ENCODE peak calls at places on chromosomes 7 and 10, in seven cellular contexts. K is SK-N-SH, V is ovary, N is upper lobe of left lung, O is sigmoid colon, L is transverse colon, G is tibial nerve. J is an unnamed sample. For H3K27me3, the result is how much of the 10 kb centered on the place peaks cover.

GRCh38 chr10:132654708-132655661 is 117.4 kb downstream of the INPP5A start:
- DNase-seq in V (peak), G (peak), L (peak), O (no peak), N (peak), K (peak), J (no peak)

GRCh38 chr7:148318838-148319237 is 271.7 kb upstream of the C7orf33 start:
- DNase-seq in G (no peak), O (no peak), L (no peak), N (no peak), K (no peak), V (no peak), J (no peak)

GRCh38 chr10:22714524-22715289 is at the start of gene PIP4K2A:
- DNase-seq in G (peak), N (peak), K (peak), L (peak), O (peak), V (peak), J (peak)

GRCh38 chr10:69968830-69969229 is 83.8 kb upstream of the MACROH2A2 start:
- DNase-seq in L (no peak), G (no peak), V (no peak), O (no peak), K (peak), N (no peak), J (no peak)

GRCh38 chr10:132335189-132336063 is 3.4 kb downstream of the LRRC27 start:
- DNase-seq in N (peak), K (no peak), L (peak), G (no peak), O (peak), V (no peak), J (no peak)

GRCh38 chr7:112159346-112159745 is 46.9 kb downstream of the DOCK4 start:
- DNase-seq in L (no peak), V (no peak), K (no peak), N (no peak), O (no peak), G (no peak), J (no peak)

GRCh38 chr10:118569241-118569881 is 26.1 kb downstream of the PRLHR start:
- DNase-seq in K (peak), O (no peak), G (no peak), L (no peak), N (no peak), V (no peak), J (no peak)

GRCh38 chr10:36019749-36020148 is 377.7 kb upstream of the FZD8 start:
- DNase-seq in O (no peak), V (no peak), N (no peak), G (no peak), L (no peak), K (no peak), J (no peak)

GRCh38 chr10:13788701-13789447 is 202.1 kb downstream of the PRPF18 start:
- DNase-seq in G (peak), O (peak), L (peak), V (peak), K (no peak), N (no peak), J (no peak)

GRCh38 chr10:64118736-64119135 is 597.5 kb downstream of the REEP3 start:
- DNase-seq in N (no peak), L (no peak), V (no peak), G (no peak), O (no peak), K (no peak), J (no peak)

GRCh38 chr7:2115739-2116065 is 117.0 kb downstream of the MAD1L1 start:
- DNase-seq in L (no peak), O (no peak), N (no peak), K (no peak), G (no peak), V (no peak), J (no peak)

GRCh38 chr10:16904619-16905018 is 87.4 kb upstream of the RSU1 start:
- DNase-seq in N (no peak), G (no peak), V (no peak), K (no peak), O (no peak), L (no peak), J (no peak)

GRCh38 chr10:46523881-46524470 is 32.5 kb downstream of the GPRIN2 start:
- DNase-seq in N (peak), L (peak), G (no peak), K (peak), O (peak), V (peak), J (peak)

GRCh38 chr10:60963441-60964256 is 19.7 kb upstream of the RHOBTB1 start:
- DNase-seq in G (no peak), L (no peak), V (no peak), O (no peak), N (no peak), K (no peak), J (no peak)

GRCh38 chr7:28759373-28760013 is 198.6 kb downstream of the TRIL start:
- DNase-seq in V (no peak), O (no peak), G (no peak), K (no peak), L (no peak), N (no peak), J (no peak)

GRCh38 chr10:78986419-78986818 is 82.3 kb upstream of the ZMIZ1 start:
- DNase-seq in O (no peak), N (no peak), V (no peak), L (no peak), G (no peak), K (no peak), J (no peak)

GRCh38 chr10:88892223-88892967 is 12.3 kb downstream of the STAMBPL1 start:
- DNase-seq in O (no peak), N (no peak), G (no peak), L (no peak), V (no peak), K (no peak), J (no peak)

GRCh38 chr7:91089382-91089963 is 174.8 kb upstream of the FZD1 start:
- DNase-seq in N (no peak), V (no peak), O (no peak), K (peak), L (no peak), G (peak), J (no peak)

GRCh38 chr10:93991596-93992284 is 2.0 kb upstream of the PLCE1 start:
- DNase-seq in N (peak), O (peak), V (peak), K (no peak), L (peak), G (peak), J (no peak)

GRCh38 chr7:14902589-14902963 is at the start of gene DGKB:
- DNase-seq in O (peak), N (no peak), L (peak), G (no peak), K (peak), V (no peak), J (no peak)

GRCh38 chr7:7944619-7945282 is 23.8 kb upstream of the GLCCI1 start:
- DNase-seq in K (no peak), N (peak), L (peak), V (no peak), G (no peak), O (no peak), J (no peak)

GRCh38 chr10:132434405-132435005 is 37.5 kb downstream of the PWWP2B start:
- DNase-seq in K (peak), N (peak), G (no peak), L (no peak), V (no peak), O (no peak), J (no peak)

GRCh38 chr7:105268511-105269392 is 120.0 kb downstream of the SRPK2 start:
- DNase-seq in K (peak), V (no peak), L (no peak), N (no peak), O (no peak), G (peak), J (no peak)

GRCh38 chr7:74225400-74225799 is 15.6 kb downstream of the LAT2 start:
- DNase-seq in O (no peak), V (no peak), L (no peak), K (no peak), G (no peak), N (no peak), J (no peak)

GRCh38 chr10:121822180-121822579 is 105.7 kb downstream of the ATE1 start:
- DNase-seq in N (no peak), V (no peak), K (no peak), O (no peak), G (no peak), L (no peak), J (no peak)

GRCh38 chr7:50391386-50391785 is 58.8 kb downstream of the FIGNL1 start:
- DNase-seq in V (no peak), G (no peak), O (no peak), N (no peak), K (no peak), L (no peak), J (no peak)

GRCh38 chr10:86085686-86086085 is 280.9 kb downstream of the GRID1 start:
- DNase-seq in G (no peak), N (no peak), K (no peak), O (peak), L (no peak), V (no peak), J (no peak)

GRCh38 chr7:50684011-50684701 is 98.5 kb downstream of the GRB10 start:
- DNase-seq in V (no peak), N (no peak), L (no peak), G (no peak), K (no peak), O (no peak), J (no peak)

GRCh38 chr7:55086413-55087201 is 67.8 kb downstream of the EGFR start:
- DNase-seq in L (no peak), V (no peak), N (no peak), G (no peak), O (no peak), K (peak), J (no peak)

GRCh38 chr7:49706106-49706505 is 67.3 kb upstream of the VWC2 start:
- DNase-seq in G (no peak), O (no peak), L (no peak), K (no peak), N (no peak), V (no peak), J (no peak)

GRCh38 chr7:80954181-80954580 is 35.3 kb upstream of the SEMA3C start:
- DNase-seq in O (no peak), N (no peak), G (no peak), V (no peak), L (no peak), K (no peak), J (no peak)

GRCh38 chr10:122702271-122702670 is 2.6 kb upstream of the C10orf120 start:
- DNase-seq in K (no peak), L (no peak), N (no peak), V (no peak), O (no peak), G (no peak), J (no peak)

GRCh38 chr10:113854757-113855626 is 531 bp downstream of the NHLRC2 start:
- DNase-seq in O (peak), N (peak), K (peak), G (peak), V (peak), L (peak), J (peak)

GRCh38 chr7:5797716-5798115 is 16.3 kb upstream of the RNF216 start:
- DNase-seq in V (no peak), K (no peak), L (no peak), N (no peak), G (no peak), O (no peak), J (no peak)

GRCh38 chr10:7411671-7412481 is 1.0 kb upstream of the SFMBT2 start:
- DNase-seq in O (no peak), G (no peak), L (peak), N (no peak), K (peak), V (peak), J (no peak)

GRCh38 chr10:69479241-69479730 is 28.0 kb downstream of the TSPAN15 start:
- DNase-seq in V (no peak), O (peak), L (no peak), G (no peak), N (peak), K (peak), J (no peak)

GRCh38 chr7:100515072-100515532 is 23.9 kb upstream of the AGFG2 start:
- DNase-seq in N (no peak), K (no peak), L (no peak), O (no peak), V (no peak), G (peak), J (no peak)

GRCh38 chr10:99304027-99304856 is 24.9 kb upstream of the CNNM1 start:
- DNase-seq in N (peak), O (no peak), L (no peak), G (no peak), V (no peak), K (no peak), J (no peak)

GRCh38 chr10:99403674-99404073 is 26.8 kb downstream of the GOT1 start:
- DNase-seq in G (no peak), V (no peak), K (no peak), L (no peak), N (no peak), O (no peak), J (no peak)

GRCh38 chr7:39384386-39384785 is 181.8 kb upstream of the YAE1 start:
- DNase-seq in V (no peak), O (no peak), N (no peak), K (no peak), L (no peak), G (no peak), J (no peak)

GRCh38 chr7:102063736-102064135 is 222.9 kb upstream of the SH2B2 start:
- DNase-seq in K (peak), V (no peak), N (peak), O (peak), L (peak), G (no peak), J (no peak)
- H3K27ac ChIP-seq in K (peak), V (no peak), N (no peak), O (no peak), L (no peak), G (no peak), J (peak)

GRCh38 chr7:142797799-142798377 is 27.1 kb downstream of the PRSS2 start:
- DNase-seq in K (peak), G (no peak), V (no peak), N (no peak), O (no peak), L (no peak), J (no peak)

GRCh38 chr7:142800699-142801260 is 30.0 kb downstream of the PRSS2 start:
- DNase-seq in N (no peak), O (no peak), K (no peak), V (no peak), G (no peak), L (no peak), J (no peak)

GRCh38 chr7:142798451-142799438 is 28.0 kb downstream of the PRSS2 start:
- DNase-seq in V (no peak), N (no peak), O (no peak), G (no peak), K (no peak), L (no peak), J (no peak)

GRCh38 chr7:142800103-142800502 is 29.3 kb downstream of the PRSS2 start:
- DNase-seq in K (no peak), G (no peak), V (no peak), L (no peak), O (no peak), N (no peak), J (no peak)

GRCh38 chr7:142799483-142799882 is 28.7 kb downstream of the PRSS2 start:
- DNase-seq in G (no peak), L (no peak), V (no peak), N (no peak), K (no peak), O (no peak), J (no peak)
- H3K27me3 ChIP-seq in G (half or more), L (half or more), V (under half), N (under half), K (half or more), O (half or more), J (under half)

GRCh38 chr10:11612004-11613001 is 853 bp upstream of the USP6NL start:
- DNase-seq in L (no peak), O (no peak), K (no peak), N (no peak), G (no peak), V (no peak), J (no peak)
- TF ChIP-seq EP300 in L (no peak), O (no peak), K (no peak), N (no peak), G (peak), V (no peak), J (no peak)

GRCh38 chr10:101140084-101140949 is 9.2 kb downstream of the TLX1 start:
- DNase-seq in L (no peak), K (peak), O (no peak), V (no peak), N (no peak), G (no peak), J (no peak)
- H3K27ac ChIP-seq in L (no peak), K (no peak), O (no peak), V (no peak), N (no peak), G (no peak), J (no peak)

DNA sequence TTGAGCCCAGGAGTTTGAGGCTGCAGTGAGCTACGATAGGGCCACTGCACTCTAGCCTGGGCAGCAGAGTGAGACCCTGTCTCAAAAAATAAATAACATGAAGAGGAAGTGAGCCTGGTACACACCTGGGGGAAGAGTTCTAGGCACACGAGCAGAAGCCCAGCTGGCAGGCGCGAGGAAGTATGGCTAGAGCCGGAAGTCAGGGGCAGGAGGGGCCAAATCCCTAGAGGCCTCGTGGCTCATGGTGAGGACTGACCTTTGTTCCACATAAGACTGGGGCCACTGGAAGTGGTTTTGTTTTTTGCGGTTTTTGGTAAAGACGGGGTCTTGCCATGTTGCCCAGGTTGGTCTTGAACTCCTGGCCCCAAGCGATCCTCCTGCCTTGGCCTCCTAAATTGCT is 117.6 kb downstream of the HIP1 start:
- DNase-seq in G (no peak), L (no peak), O (no peak), K (no peak), V (no peak), N (peak), J (no peak)
- H3K27me3 ChIP-seq in G (under half), L (under half), O (under half), K (under half), V (under half), N (under half), J (under half)

DNA sequence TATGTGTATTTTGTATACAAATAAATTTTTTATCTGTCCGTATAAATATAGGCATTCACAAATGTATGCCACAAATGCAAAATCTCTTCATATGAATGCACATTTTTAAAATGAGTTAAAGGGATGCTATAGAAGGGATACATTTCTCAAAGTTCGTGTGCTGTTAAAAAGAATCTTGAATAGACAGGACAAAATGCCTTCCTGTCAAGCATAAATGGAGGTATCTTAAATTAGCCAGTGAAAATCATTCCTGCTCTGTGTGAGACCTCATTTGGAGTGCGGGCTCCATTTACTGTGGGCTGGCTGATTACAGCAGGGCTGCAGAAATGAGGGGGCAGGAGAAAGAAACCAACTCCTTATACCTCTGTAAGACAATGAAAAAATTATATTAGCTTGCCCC is 137.5 kb upstream of the PFKP start:
- DNase-seq in L (no peak), K (no peak), G (no peak), O (no peak), N (no peak), V (no peak), J (no peak)
- TF ChIP-seq EP300 in L (no peak), K (no peak), G (no peak), O (no peak), N (no peak), V (no peak), J (no peak)

GRCh38 chr10:73855413-73855812 is 18.9 kb downstream of the CAMK2G start:
- DNase-seq in G (no peak), L (peak), N (peak), K (no peak), V (no peak), O (peak), J (no peak)

GRCh38 chr10:73856261-73856660 is 18.1 kb downstream of the CAMK2G start:
- DNase-seq in O (peak), G (no peak), K (no peak), V (no peak), N (no peak), L (no peak), J (no peak)

GRCh38 chr10:73858013-73858708 is 16.2 kb downstream of the CAMK2G start:
- DNase-seq in O (peak), G (no peak), N (no peak), K (no peak), V (no peak), L (no peak), J (no peak)

GRCh38 chr10:73858750-73859439 is 15.5 kb downstream of the CAMK2G start:
- DNase-seq in K (no peak), V (no peak), N (no peak), G (no peak), L (no peak), O (peak), J (no peak)

GRCh38 chr10:73857446-73857845 is 16.9 kb downstream of the CAMK2G start:
- DNase-seq in K (no peak), V (no peak), N (no peak), O (no peak), L (no peak), G (no peak), J (no peak)
- H3K27ac ChIP-seq in K (no peak), V (no peak), N (no peak), O (peak), L (peak), G (no peak), J (no peak)

DNA sequence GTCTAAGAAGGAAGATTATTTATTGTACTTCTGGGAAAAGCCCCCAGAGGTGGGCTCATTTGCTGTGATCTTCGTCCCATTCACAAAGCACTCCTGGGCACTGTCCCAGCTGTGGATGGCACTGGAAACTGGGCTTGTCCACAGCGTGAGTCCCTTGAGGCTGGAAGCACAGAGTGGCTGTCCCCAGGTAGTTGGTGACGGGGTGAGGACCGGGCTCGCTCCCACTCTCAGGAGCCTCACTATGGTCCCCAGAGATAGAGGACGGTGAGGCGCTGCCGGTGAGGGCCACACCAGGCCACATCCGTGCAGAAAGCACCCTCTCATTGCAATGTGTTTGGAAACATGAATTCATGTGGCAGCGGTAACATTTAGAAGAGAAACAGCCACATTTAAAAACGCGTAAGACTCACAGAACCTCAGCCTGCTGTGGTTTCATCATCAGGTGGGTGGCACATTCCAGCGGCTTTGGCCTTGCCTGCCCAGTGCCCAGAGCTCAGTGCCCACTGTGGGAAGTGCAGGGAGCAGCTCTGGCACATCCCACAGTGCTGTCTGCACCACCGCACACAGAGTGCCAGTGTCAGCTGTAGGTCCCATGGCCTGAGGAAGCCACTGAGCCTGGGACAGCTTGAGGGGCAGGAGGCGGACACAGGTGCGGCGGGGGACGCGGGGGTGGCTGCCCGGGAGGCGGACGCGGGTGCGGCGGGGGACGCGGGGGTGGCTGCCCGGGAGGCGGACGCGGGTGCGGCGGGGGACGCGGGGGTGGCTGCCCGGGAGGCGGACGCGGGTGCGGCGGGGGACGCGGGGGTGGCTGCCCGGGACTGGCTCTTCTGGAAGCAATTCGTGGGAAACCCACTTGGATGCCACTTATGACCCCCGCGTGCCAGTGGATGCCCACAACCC is 449.8 kb downstream of the DNAJB6 start:
- DNase-seq in O (no peak), K (no peak), V (no peak), G (no peak), N (no peak), L (no peak), J (no peak)
- H3K27me3 ChIP-seq in O (under half), K (under half), V (under half), G (under half), N (under half), L (under half), J (under half)

J was measured in suprapubic skin.